ENCODE peak calls at places on chromosomes 6 and 20, in six cellular contexts. F, A, L, Q, B and N are unnamed samples.

GRCh38 chr6:146200136-146200708 is 171.4 kb downstream of the GRM1 start:
- DNase-seq in F (no peak), A (no peak), L (no peak), Q (no peak), B (peak), N (no peak)

GRCh38 chr20:30500829-30501440 is 756.5 kb upstream of the DEFB115 start:
- DNase-seq in F (no peak), A (no peak), L (no peak), Q (no peak), B (no peak), N (no peak)

GRCh38 chr6:157182503-157183254 is 140.6 kb downstream of the TMEM242 start:
- DNase-seq in F (no peak), A (no peak), L (no peak), Q (no peak), B (no peak), N (no peak)

GRCh38 chr6:169959129-169960002 is 207.9 kb downstream of the ERMARD start:
- DNase-seq in F (peak), A (no peak), L (no peak), Q (no peak), B (no peak), N (no peak)

GRCh38 chr6:168288781-168289570 is 30.6 kb downstream of the DACT2 start:
- DNase-seq in F (no peak), A (no peak), L (no peak), Q (no peak), B (no peak), N (no peak)

GRCh38 chr6:127938701-127939100 is 37.8 kb upstream of the THEMIS start:
- DNase-seq in F (no peak), A (peak), L (no peak), Q (no peak), B (no peak), N (peak)

GRCh38 chr20:31551581-31552081 is 37.4 kb downstream of the HM13 start:
- DNase-seq in F (no peak), A (no peak), L (no peak), Q (no peak), B (no peak), N (no peak)

GRCh38 chr6:36357872-36358234 is 21.2 kb upstream of the BNIP5 start:
- DNase-seq in F (no peak), A (no peak), L (no peak), Q (no peak), B (no peak), N (no peak)

GRCh38 chr20:2005831-2006426 is 12.1 kb upstream of the PDYN start:
- DNase-seq in F (peak), A (peak), L (peak), Q (no peak), B (peak), N (peak)

GRCh38 chr6:109794201-109794926 is 103.3 kb downstream of the FIG4 start:
- DNase-seq in F (no peak), A (peak), L (peak), Q (peak), B (no peak), N (peak)

GRCh38 chr6:35140991-35141720 is at the start of gene TCP11:
- DNase-seq in F (peak), A (no peak), L (no peak), Q (no peak), B (no peak), N (no peak)

GRCh38 chr6:84582997-84583396 is 181.4 kb downstream of the TBX18 start:
- DNase-seq in F (no peak), A (peak), L (no peak), Q (no peak), B (no peak), N (no peak)

GRCh38 chr6:166775923-166776220 is 148.8 kb upstream of the RPS6KA2 start:
- DNase-seq in F (no peak), A (no peak), L (no peak), Q (no peak), B (no peak), N (no peak)